ENCODE peak calls at places on chromosomes 16 and 17, in five cellular contexts. Q is gastrocnemius medialis; V is activated CD4-positive, CD25-positive, alpha-beta regulatory T cell treated with anti-CD3 and anti-CD28 coated beads, Interleukin-2, amount 50 U/mL, for 24 hours; N is right cardiac atrium; U is CD4-positive, alpha-beta T cell. L is an unnamed sample.
A peak's percentile ranks its signal among the peaks of the same experiment; 100 is the strongest.

GRCh38 chr17:48441231-48441711 is 11.3 kb upstream of the SKAP1 start:
- ATAC-seq in U (peak; percentile 66), N (no peak), V (peak; percentile 75), Q (no peak), L (no peak)

GRCh38 chr17:10121971-10122707 is 76.3 kb downstream of the GAS7 start:
- ATAC-seq in N (no peak), Q (no peak), V (no peak), U (peak; percentile 54), L (no peak)

GRCh38 chr17:11212792-11213191 is 28.2 kb upstream of the SHISA6 start:
- ATAC-seq in N (no peak), U (no peak), Q (peak; percentile 65), V (no peak), L (peak; percentile 7)

GRCh38 chr17:628507-628941 is 86.1 kb downstream of the VPS53 start:
- ATAC-seq in U (no peak), Q (no peak), N (no peak), V (no peak), L (no peak)

GRCh38 chr16:23572394-23572793 is 14.9 kb downstream of the UBFD1 start:
- ATAC-seq in V (no peak), N (no peak), U (no peak), Q (peak; percentile 61), L (no peak)

GRCh38 chr17:63819585-63820537 is 7.4 kb upstream of the PSMC5 start:
- ATAC-seq in V (no peak), U (peak; percentile 21), Q (no peak), N (peak; percentile 31), L (no peak)

GRCh38 chr16:69833357-69833781 is 71.2 kb downstream of the WWP2 start:
- ATAC-seq in U (no peak), N (peak; percentile 41), Q (peak; percentile 62), V (no peak), L (no peak)

GRCh38 chr16:77794586-77794985 is 6.2 kb downstream of the VAT1L start:
- ATAC-seq in U (no peak), Q (no peak), V (no peak), N (no peak), L (no peak)

GRCh38 chr17:73474370-73474988 is 162.7 kb upstream of the CDC42EP4 start:
- ATAC-seq in N (peak; percentile 91), V (no peak), U (no peak), Q (no peak), L (no peak)

GRCh38 chr16:68280160-68280559 is 15.8 kb downstream of the SLC7A6 start:
- ATAC-seq in U (no peak), Q (no peak), N (no peak), V (no peak), L (no peak)

GRCh38 chr17:21470861-21471260 is 94.7 kb downstream of the KCNJ12 start:
- ATAC-seq in Q (no peak), V (no peak), U (no peak), N (no peak), L (no peak)

GRCh38 chr17:38746893-38747384 is 1.2 kb downstream of the PCGF2 start:
- ATAC-seq in N (no peak), Q (no peak), V (no peak), U (no peak), L (no peak)

GRCh38 chr17:43784628-43785101 is 4.4 kb downstream of the CFAP97D1 start:
- ATAC-seq in U (no peak), V (no peak), Q (no peak), N (no peak), L (no peak)

GRCh38 chr16:30738984-30739951 is 9.0 kb upstream of the PHKG2 start:
- ATAC-seq in U (no peak), N (peak; percentile 5), Q (no peak), V (no peak), L (no peak)

GRCh38 chr16:56980792-56981724 is 8.3 kb upstream of the NLRC5 start:
- ATAC-seq in Q (no peak), V (no peak), U (no peak), N (no peak), L (no peak)

GRCh38 chr16:30183961-30184429 is 593 bp downstream of the CORO1A start:
- ATAC-seq in V (peak; percentile 9), Q (no peak), U (peak; percentile 44), N (no peak), L (no peak)

GRCh38 chr17:64443086-64443760 is 5.7 kb upstream of the MILR1 start:
- ATAC-seq in Q (no peak), V (no peak), N (no peak), U (no peak), L (no peak)

GRCh38 chr17:81002409-81003361 is 11.0 kb downstream of the CHMP6 start:
- ATAC-seq in Q (no peak), N (peak; percentile 67), V (no peak), U (no peak), L (peak; percentile 60)

GRCh38 chr16:27284865-27285675 is 16.5 kb upstream of the NSMCE1 start:
- ATAC-seq in V (no peak), Q (no peak), N (no peak), U (no peak), L (no peak)

GRCh38 chr16:74896389-74897370 is 88.2 kb downstream of the WDR59 start:
- ATAC-seq in U (no peak), V (no peak), N (peak; percentile 79), Q (no peak), L (no peak)

GRCh38 chr16:3157229-3158013 is 22.6 kb downstream of the ZNF213 start:
- ATAC-seq in U (peak; percentile 3), Q (peak; percentile 6), V (peak; percentile 6), N (peak; percentile 35), L (peak; percentile 7)

GRCh38 chr17:82590881-82591539 is 57.2 kb downstream of the WDR45B start:
- ATAC-seq in N (peak; percentile 3), Q (no peak), V (no peak), U (no peak), L (no peak)

GRCh38 chr16:24974859-24975258 is 40.3 kb downstream of the ARHGAP17 start:
- ATAC-seq in N (no peak), Q (no peak), V (no peak), U (no peak), L (no peak)

GRCh38 chr16:19094542-19095365 is 19.0 kb upstream of the ITPRIPL2 start:
- ATAC-seq in V (peak; percentile 61), N (no peak), Q (no peak), U (no peak), L (no peak)

GRCh38 chr17:12627776-12628491 is 37.8 kb upstream of the MYOCD start:
- ATAC-seq in V (no peak), N (no peak), Q (no peak), U (no peak), L (no peak)

GRCh38 chr17:61455754-61456681 is 3.8 kb downstream of the TBX4 start:
- ATAC-seq in N (no peak), U (no peak), Q (no peak), V (no peak), L (no peak)

GRCh38 chr17:42163113-42163512 is 8.3 kb upstream of the RAB5C start:
- ATAC-seq in Q (no peak), V (no peak), N (no peak), U (no peak), L (no peak)

GRCh38 chr16:27377666-27378485 is 24.1 kb upstream of the IL21R start:
- ATAC-seq in U (peak; percentile 72), Q (no peak), V (no peak), N (no peak), L (no peak)

GRCh38 chr16:68116256-68116853 is 31.2 kb downstream of the NFATC3 start:
- ATAC-seq in V (peak; percentile 25), Q (peak; percentile 48), N (no peak), U (peak; percentile 76), L (no peak)

GRCh38 chr16:71365021-71365420 is 6.5 kb downstream of the CALB2 start:
- ATAC-seq in Q (no peak), N (no peak), V (no peak), U (no peak), L (no peak)

GRCh38 chr17:81381632-81382577 is 13.4 kb upstream of the BAHCC1 start:
- ATAC-seq in N (no peak), U (no peak), Q (no peak), V (no peak), L (no peak)

GRCh38 chr17:60160829-60161501 is 11.2 kb downstream of the CA4 start:
- ATAC-seq in Q (no peak), N (no peak), V (no peak), U (no peak), L (no peak)

GRCh38 chr16:67594256-67594915 is 32.1 kb downstream of the CTCF start:
- ATAC-seq in V (no peak), U (no peak), N (no peak), Q (no peak), L (no peak)

GRCh38 chr17:40935624-40936023 is 1.8 kb downstream of the KRT23 start:
- ATAC-seq in N (no peak), U (no peak), V (no peak), Q (no peak), L (no peak)

GRCh38 chr16:74842413-74842812 is 67.8 kb upstream of the FA2H start:
- ATAC-seq in V (no peak), Q (no peak), U (no peak), N (no peak), L (no peak)

L was measured in gastroesophageal sphincter.